ENCODE peak calls at places on chromosomes 2 and 18, in nine cellular contexts. S is T-helper 1 cell; Z is GM19239; G is NCI-H1105 treated with DMSO at 0.1 percent for 48 hours; Y is SHP77; T is LoVo; O is EL; E is stimulated activated CD4-positive, alpha-beta T cell treated with anti-CD3 and anti-CD28 coated beads, Interleukin-2, amount 100 ng/mL, for 48 hours; K is A549. F is an unnamed sample.
A peak's percentile ranks its signal among the peaks of the same experiment; 100 is the strongest.

GRCh38 chr18:42534313-42534712 is 579.3 kb downstream of the PIK3C3 start:
- DNase-seq in S (no peak), Z (no peak), G (no peak), Y (no peak), T (no peak), O (no peak), E (no peak), K (no peak), F (peak; percentile 30)

GRCh38 chr2:42804338-42804737 is 12.0 kb upstream of the HAAO start:
- DNase-seq in S (no peak), Z (no peak), G (no peak), Y (no peak), T (no peak), O (no peak), E (no peak), K (no peak), F (no peak)

GRCh38 chr2:181185948-181186347 is 205.5 kb downstream of the UBE2E3 start:
- DNase-seq in S (no peak), Z (no peak), G (no peak), Y (no peak), T (no peak), O (peak; percentile 41), E (no peak), K (no peak), F (no peak)

GRCh38 chr2:24731040-24731439 is 62.2 kb downstream of the PTRHD1 start:
- DNase-seq in S (no peak), Z (no peak), G (no peak), Y (no peak), T (no peak), O (no peak), E (no peak), K (no peak), F (no peak)

GRCh38 chr18:45408218-45408617 is 207.1 kb upstream of the SLC14A2 start:
- DNase-seq in S (no peak), Z (no peak), G (no peak), Y (no peak), T (no peak), O (no peak), E (no peak), K (no peak), F (no peak)

GRCh38 chr2:232779935-232780334 is 3.6 kb upstream of the KCNJ13 start:
- DNase-seq in S (no peak), Z (no peak), G (peak; percentile 57), Y (no peak), T (no peak), O (no peak), E (no peak), K (no peak), F (no peak)

GRCh38 chr2:201357216-201357615 is at the start of gene FLACC1:
- DNase-seq in S (no peak), Z (no peak), G (no peak), Y (no peak), T (no peak), O (peak; percentile 65), E (no peak), K (peak; percentile 57), F (no peak)

GRCh38 chr2:71256421-71256820 is 29.5 kb upstream of the PAIP2B start:
- DNase-seq in S (no peak), Z (no peak), G (no peak), Y (no peak), T (no peak), O (no peak), E (no peak), K (no peak), F (no peak)

GRCh38 chr2:40113272-40113671 is 334.2 kb upstream of the THUMPD2 start:
- DNase-seq in S (no peak), Z (no peak), G (no peak), Y (no peak), T (no peak), O (peak; percentile 74), E (no peak), K (no peak), F (no peak)

GRCh38 chr2:41907716-41908328 is 140.0 kb upstream of the PKDCC start:
- DNase-seq in S (no peak), Z (no peak), G (no peak), Y (no peak), T (peak; percentile 12), O (peak; percentile 38), E (no peak), K (no peak), F (no peak)

GRCh38 chr18:3508576-3509559 is 58.9 kb downstream of the TGIF1 start:
- DNase-seq in S (no peak), Z (no peak), G (peak; percentile 25), Y (peak; percentile 40), T (no peak), O (no peak), E (no peak), K (no peak), F (no peak)

GRCh38 chr18:63518178-63519012 is 23.8 kb upstream of the SERPINB12 start:
- DNase-seq in S (peak; percentile 64), Z (peak; percentile 15), G (peak; percentile 75), Y (peak; percentile 68), T (peak; percentile 80), O (peak; percentile 80), E (peak; percentile 41), K (peak; percentile 83), F (peak; percentile 85)

GRCh38 chr2:241810304-241811208 is 1.6 kb downstream of the NEU4 start:
- DNase-seq in S (no peak), Z (no peak), G (no peak), Y (no peak), T (no peak), O (no peak), E (no peak), K (no peak), F (no peak)

GRCh38 chr2:52934354-52934898 is 833.2 kb upstream of the CHAC2 start:
- DNase-seq in S (no peak), Z (no peak), G (no peak), Y (no peak), T (peak; percentile 80), O (peak; percentile 44), E (no peak), K (peak; percentile 37), F (no peak)

GRCh38 chr2:70046534-70046933 is 40.7 kb upstream of the PCBP1 start:
- DNase-seq in S (no peak), Z (no peak), G (no peak), Y (no peak), T (no peak), O (no peak), E (no peak), K (no peak), F (no peak)

GRCh38 chr18:77057043-77057442 is 75.5 kb downstream of the MBP start:
- DNase-seq in S (no peak), Z (no peak), G (no peak), Y (peak; percentile 35), T (no peak), O (no peak), E (no peak), K (no peak), F (no peak)

F was measured in COR-L47.